ENCODE peak calls at places on chromosome 10, in eight cellular contexts. One of them, this sample, is unnamed.

GRCh38 chr10:133128126-133129081 is 31.6 kb upstream of the KNDC1 start:
- DNase-seq in keratinocyte: no peak
- DNase-seq in ELF-1: no peak
- DNase-seq in kidney tubule cell: no peak
- DNase-seq in GM23248: no peak
- DNase-seq in heart left ventricle: peak
- DNase-seq in substantia nigra: no peak
- DNase-seq in stimulated activated CD4-positive, alpha-beta T cell treated with anti-CD3 and anti-CD28 coated beads, TNF-alpha, amount 100 ng/mL, for 24 hours: no peak
- DNase-seq in this sample: no peak

GRCh38 chr10:128069351-128070051 is 56.7 kb downstream of the MKI67 start:
- DNase-seq in keratinocyte: no peak
- DNase-seq in ELF-1: peak
- DNase-seq in kidney tubule cell: peak
- DNase-seq in GM23248: peak
- DNase-seq in heart left ventricle: peak
- DNase-seq in substantia nigra: peak
- DNase-seq in stimulated activated CD4-positive, alpha-beta T cell treated with anti-CD3 and anti-CD28 coated beads, TNF-alpha, amount 100 ng/mL, for 24 hours: peak
- DNase-seq in this sample: peak

GRCh38 chr10:110833941-110834621 is 37.6 kb upstream of the PDCD4 start:
- DNase-seq in keratinocyte: no peak
- DNase-seq in ELF-1: no peak
- DNase-seq in kidney tubule cell: no peak
- DNase-seq in GM23248: no peak
- DNase-seq in heart left ventricle: no peak
- DNase-seq in substantia nigra: no peak
- DNase-seq in stimulated activated CD4-positive, alpha-beta T cell treated with anti-CD3 and anti-CD28 coated beads, TNF-alpha, amount 100 ng/mL, for 24 hours: no peak
- DNase-seq in this sample: no peak

GRCh38 chr10:30816812-30817193 is 187.2 kb upstream of the LYZL2 start:
- DNase-seq in keratinocyte: no peak
- DNase-seq in ELF-1: no peak
- DNase-seq in kidney tubule cell: no peak
- DNase-seq in GM23248: no peak
- DNase-seq in heart left ventricle: no peak
- DNase-seq in substantia nigra: no peak
- DNase-seq in stimulated activated CD4-positive, alpha-beta T cell treated with anti-CD3 and anti-CD28 coated beads, TNF-alpha, amount 100 ng/mL, for 24 hours: no peak
- DNase-seq in this sample: no peak

GRCh38 chr10:49837096-49837495 is 75.0 kb upstream of the OGDHL start:
- DNase-seq in keratinocyte: no peak
- DNase-seq in ELF-1: no peak
- DNase-seq in kidney tubule cell: peak
- DNase-seq in GM23248: no peak
- DNase-seq in heart left ventricle: no peak
- DNase-seq in substantia nigra: no peak
- DNase-seq in stimulated activated CD4-positive, alpha-beta T cell treated with anti-CD3 and anti-CD28 coated beads, TNF-alpha, amount 100 ng/mL, for 24 hours: no peak
- DNase-seq in this sample: no peak

GRCh38 chr10:80333985-80334384 is 22.6 kb downstream of the DYDC1 start:
- DNase-seq in keratinocyte: no peak
- DNase-seq in ELF-1: no peak
- DNase-seq in kidney tubule cell: no peak
- DNase-seq in GM23248: peak
- DNase-seq in heart left ventricle: no peak
- DNase-seq in substantia nigra: no peak
- DNase-seq in stimulated activated CD4-positive, alpha-beta T cell treated with anti-CD3 and anti-CD28 coated beads, TNF-alpha, amount 100 ng/mL, for 24 hours: no peak
- DNase-seq in this sample: no peak

GRCh38 chr10:89478739-89479116 is 56.7 kb downstream of the SLC16A12 start:
- DNase-seq in keratinocyte: no peak
- DNase-seq in ELF-1: no peak
- DNase-seq in kidney tubule cell: no peak
- DNase-seq in GM23248: peak
- DNase-seq in heart left ventricle: no peak
- DNase-seq in substantia nigra: no peak
- DNase-seq in stimulated activated CD4-positive, alpha-beta T cell treated with anti-CD3 and anti-CD28 coated beads, TNF-alpha, amount 100 ng/mL, for 24 hours: no peak
- DNase-seq in this sample: no peak

GRCh38 chr10:119251315-119251708 is 43.9 kb downstream of the GRK5 start:
- DNase-seq in keratinocyte: no peak
- DNase-seq in ELF-1: no peak
- DNase-seq in kidney tubule cell: no peak
- DNase-seq in GM23248: peak
- DNase-seq in heart left ventricle: no peak
- DNase-seq in substantia nigra: no peak
- DNase-seq in stimulated activated CD4-positive, alpha-beta T cell treated with anti-CD3 and anti-CD28 coated beads, TNF-alpha, amount 100 ng/mL, for 24 hours: no peak
- DNase-seq in this sample: no peak